ENCODE peak calls at places on chromosomes 7 and 10, in four cellular contexts. Q, J, M and N are unnamed samples.
A peak's percentile ranks its signal among the peaks of the same experiment; 100 is the strongest.

GRCh38 chr10:52956451-52956850 is 183.9 kb upstream of the MBL2 start:
- DNase-seq in Q (no peak), J (no peak), M (no peak), N (peak; percentile 8)

GRCh38 chr7:153386581-153386980 is 627.0 kb downstream of the ACTR3B start:
- DNase-seq in Q (no peak), J (no peak), M (no peak), N (no peak)

GRCh38 chr10:29687411-29688160 is 52.8 kb upstream of the SVIL start:
- DNase-seq in Q (no peak), J (no peak), M (no peak), N (no peak)

GRCh38 chr10:58488921-58489320 is 23.8 kb upstream of the BICC1 start:
- DNase-seq in Q (no peak), J (no peak), M (no peak), N (no peak)

GRCh38 chr7:44307905-44308740 is 17.3 kb downstream of the CAMK2B start:
- DNase-seq in Q (no peak), J (peak; percentile 5), M (no peak), N (no peak)

GRCh38 chr10:123912466-123913201 is 21.0 kb upstream of the CPXM2 start:
- DNase-seq in Q (no peak), J (no peak), M (no peak), N (no peak)

GRCh38 chr10:34789993-34790506 is 25.0 kb downstream of the PARD3 start:
- DNase-seq in Q (no peak), J (no peak), M (no peak), N (peak; percentile 39)

GRCh38 chr7:1924185-1924817 is 254.2 kb downstream of the ELFN1 start:
- DNase-seq in Q (no peak), J (no peak), M (no peak), N (no peak)

GRCh38 chr7:106199813-106200364 is 84.9 kb downstream of the NAMPT start:
- DNase-seq in Q (no peak), J (no peak), M (no peak), N (no peak)

GRCh38 chr10:4181075-4181474 is 396.1 kb upstream of the KLF6 start:
- DNase-seq in Q (no peak), J (no peak), M (no peak), N (no peak)

GRCh38 chr7:149884016-149884415 is 10.2 kb downstream of the ATP6V0E2 start:
- DNase-seq in Q (no peak), J (no peak), M (no peak), N (no peak)

GRCh38 chr10:102815790-102816549 is 21.2 kb downstream of the CYP17A1 start:
- DNase-seq in Q (no peak), J (no peak), M (no peak), N (no peak)

GRCh38 chr10:102583435-102584417 is 60.6 kb upstream of the TRIM8 start:
- DNase-seq in Q (peak; percentile 51), J (peak; percentile 84), M (peak; percentile 91), N (peak; percentile 75)

GRCh38 chr7:21368317-21368716 is 59.6 kb upstream of the SP4 start:
- DNase-seq in Q (no peak), J (no peak), M (no peak), N (no peak)

GRCh38 chr10:117322258-117322657 is 53.0 kb downstream of the PDZD8 start:
- DNase-seq in Q (no peak), J (no peak), M (no peak), N (no peak)

GRCh38 chr7:42460948-42461347 is 223.9 kb upstream of the GLI3 start:
- DNase-seq in Q (no peak), J (no peak), M (no peak), N (no peak)

GRCh38 chr10:3105905-3106304 is 38.6 kb downstream of the PFKP start:
- DNase-seq in Q (no peak), J (no peak), M (no peak), N (no peak)

GRCh38 chr7:40437498-40437897 is 302.7 kb downstream of the SUGCT start:
- DNase-seq in Q (no peak), J (no peak), M (no peak), N (peak; percentile 56)

DNA sequence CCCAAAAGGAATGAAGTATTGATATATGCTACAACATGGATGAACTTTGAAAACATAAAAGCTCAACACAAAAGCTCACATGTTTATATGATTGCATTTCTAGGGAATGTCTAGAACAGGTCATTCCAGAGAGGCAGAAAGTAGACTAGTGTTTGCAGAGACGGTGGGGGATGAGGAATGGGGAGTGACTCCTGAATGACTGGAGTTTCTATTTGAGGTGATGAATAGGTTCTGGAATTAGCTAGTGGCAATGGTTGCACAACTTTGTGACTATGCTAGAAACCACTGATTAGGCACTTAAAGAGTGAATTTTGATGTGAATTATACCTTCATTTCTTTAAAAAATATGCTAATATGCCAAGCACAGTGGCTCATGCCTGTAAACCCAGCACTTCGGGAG is 6.9 kb downstream of the KPNA7 start:
- DNase-seq in Q (no peak), J (no peak), M (no peak), N (no peak)
- TF ChIP-seq FOXK2 in Q (no peak), J (no peak), M (no peak), N (no peak)

GRCh38 chr10:91587710-91588638 is 44.9 kb downstream of the PPP1R3C start:
- DNase-seq in Q (no peak), J (peak; percentile 50), M (no peak), N (no peak)
- TF ChIP-seq FOXK2 in Q (no peak), J (no peak), M (no peak), N (no peak)

GRCh38 chr10:43058716-43059335 is 18.0 kb upstream of the RET start:
- DNase-seq in Q (no peak), J (no peak), M (no peak), N (no peak)

GRCh38 chr10:43061331-43061730 is 15.5 kb upstream of the RET start:
- DNase-seq in Q (no peak), J (no peak), M (no peak), N (no peak)

GRCh38 chr10:43059336-43059720 is 17.5 kb upstream of the RET start:
- DNase-seq in Q (no peak), J (no peak), M (no peak), N (no peak)

GRCh38 chr10:43061764-43062163 is 15.1 kb upstream of the RET start:
- DNase-seq in Q (no peak), J (no peak), M (no peak), N (no peak)

GRCh38 chr10:43060291-43060690 is 16.6 kb upstream of the RET start:
- DNase-seq in Q (no peak), J (no peak), M (no peak), N (no peak)
- TF ChIP-seq FOXK2 in Q (no peak), J (no peak), M (no peak), N (no peak)

GRCh38 chr10:21464134-21464533 is 61.3 kb downstream of the SKIDA1 start:
- DNase-seq in Q (no peak), J (no peak), M (no peak), N (no peak)
- TF ChIP-seq FOXK2 in Q (no peak), J (no peak), M (no peak), N (no peak)